ENCODE peak calls at places on chromosomes 12 and 14, in four cellular contexts. D is nucleus accumbens, A is AG09309, O is kidney epithelial cell. L is an unnamed sample.

GRCh38 chr12:131452444-131452860 is 258.4 kb upstream of the SFSWAP start:
- DNase-seq in O (no peak), D (no peak), A (no peak), L (no peak)

GRCh38 chr12:131983026-131983425 is 33.3 kb downstream of the EP400 start:
- DNase-seq in D (no peak), A (no peak), O (no peak), L (no peak)

GRCh38 chr12:120970310-120970709 is 8.0 kb upstream of the HNF1A start:
- DNase-seq in D (no peak), O (no peak), A (no peak), L (no peak)

GRCh38 chr12:24560192-24560591 is 388.7 kb downstream of the BCAT1 start:
- DNase-seq in D (no peak), O (no peak), A (no peak), L (no peak)

GRCh38 chr12:2295941-2296461 is 243.2 kb downstream of the CACNA1C start:
- DNase-seq in A (peak; percentile 65), O (peak; percentile 92), D (peak; percentile 11), L (no peak)

GRCh38 chr12:98896938-98897337 is 251.8 kb downstream of the APAF1 start:
- DNase-seq in O (no peak), D (no peak), A (no peak), L (no peak)

GRCh38 chr14:42192659-42193425 is 586.2 kb downstream of the LRFN5 start:
- DNase-seq in O (peak; percentile 73), D (no peak), A (peak; percentile 99), L (no peak)

GRCh38 chr12:20798561-20798960 is 11.9 kb upstream of the SLCO1B3 start:
- DNase-seq in O (no peak), A (no peak), D (no peak), L (no peak)

GRCh38 chr12:108129017-108129812 is at the start of gene WSCD2:
- DNase-seq in D (peak; percentile 65), A (no peak), O (no peak), L (no peak)

GRCh38 chr12:131089526-131090253 is 136.0 kb downstream of the ADGRD1 start:
- DNase-seq in A (no peak), O (no peak), D (no peak), L (no peak)

GRCh38 chr14:65936342-65936741 is 523.8 kb downstream of the FUT8 start:
- DNase-seq in A (no peak), O (no peak), D (no peak), L (no peak)

GRCh38 chr12:9112076-9112853 is 3.5 kb downstream of the A2M start:
- DNase-seq in D (no peak), O (no peak), A (no peak), L (no peak)

GRCh38 chr14:100440758-100441203 is 117.6 kb downstream of the SLC25A47 start:
- DNase-seq in D (no peak), O (no peak), A (no peak), L (no peak)

GRCh38 chr14:79581912-79582576 is 629.3 kb downstream of the DIO2 start:
- DNase-seq in D (no peak), O (no peak), A (no peak), L (no peak)

GRCh38 chr12:121916719-121917118 is 1.7 kb upstream of the CFAP251 start:
- DNase-seq in A (no peak), O (no peak), D (no peak), L (no peak)

GRCh38 chr14:80135305-80136088 is 75.8 kb downstream of the DIO2 start:
- DNase-seq in O (no peak), A (no peak), D (no peak), L (no peak)